ENCODE peak calls at places on chromosomes 1 and 21, in seven cellular contexts. X, O, R, N, S, C and Z are unnamed samples.

GRCh38 chr1:162388615-162389014 is 7.1 kb downstream of the C1orf226 start:
- DNase-seq in O (peak; percentile 18), N (no peak), S (peak; percentile 89), X (no peak), R (no peak), C (peak; percentile 42), Z (no peak)

GRCh38 chr1:175002910-175003517 is 3.3 kb downstream of the CACYBP start:
- DNase-seq in C (no peak), N (no peak), S (no peak), X (no peak), O (no peak), R (no peak), Z (no peak)

GRCh38 chr1:27153549-27153886 is 1.4 kb downstream of the SLC9A1 start:
- DNase-seq in S (no peak), C (no peak), N (no peak), X (no peak), O (no peak), R (no peak), Z (no peak)

GRCh38 chr21:32322676-32323075 is 24.0 kb downstream of the MRAP start:
- DNase-seq in C (no peak), O (no peak), N (no peak), R (no peak), S (no peak), X (no peak), Z (no peak)

GRCh38 chr1:156816561-156817328 is at the start of gene SH2D2A:
- DNase-seq in S (no peak), X (no peak), C (no peak), O (peak; percentile 34), R (peak; percentile 43), N (peak; percentile 30), Z (no peak)

GRCh38 chr1:192654607-192655389 is 18.9 kb downstream of the RGS13 start:
- DNase-seq in C (no peak), X (no peak), O (peak; percentile 27), N (no peak), R (no peak), S (no peak), Z (peak; percentile 24)

GRCh38 chr1:8151647-8152046 is 125.5 kb upstream of the ERRFI1 start:
- DNase-seq in O (no peak), X (no peak), C (no peak), N (no peak), S (no peak), R (no peak), Z (no peak)

GRCh38 chr1:93908394-93909145 is 660 bp downstream of the GCLM start:
- DNase-seq in N (peak; percentile 55), X (peak; percentile 15), O (peak; percentile 70), C (peak; percentile 68), R (no peak), S (peak; percentile 90), Z (peak; percentile 30)

GRCh38 chr1:244050835-244051444 is at the start of gene ZBTB18:
- DNase-seq in X (no peak), C (no peak), N (no peak), O (no peak), S (no peak), R (no peak), Z (no peak)

GRCh38 chr1:30353637-30354036 is 369.7 kb downstream of the MATN1 start:
- DNase-seq in C (no peak), O (no peak), N (no peak), X (no peak), R (no peak), S (no peak), Z (no peak)

GRCh38 chr21:41500931-41501381 is 7.0 kb downstream of the TMPRSS2 start:
- DNase-seq in N (no peak), R (no peak), O (no peak), X (no peak), C (no peak), S (peak; percentile 70), Z (no peak)

GRCh38 chr1:212463565-212464270 is 31.0 kb downstream of the NENF start:
- DNase-seq in N (no peak), C (no peak), S (peak; percentile 18), R (no peak), O (no peak), X (no peak), Z (no peak)

GRCh38 chr1:204417231-204417997 is 5.8 kb upstream of the PPP1R15B start:
- DNase-seq in S (peak; percentile 80), X (peak; percentile 82), C (peak; percentile 47), N (no peak), R (peak; percentile 82), O (peak; percentile 95), Z (peak; percentile 69)

GRCh38 chr1:34829250-34829649 is 30.3 kb downstream of the SMIM12 start:
- DNase-seq in R (no peak), O (no peak), N (no peak), C (peak; percentile 19), X (no peak), S (no peak), Z (no peak)

GRCh38 chr1:96365076-96365475 is 356.5 kb upstream of the PTBP2 start:
- DNase-seq in X (no peak), R (no peak), N (no peak), S (no peak), O (peak; percentile 10), C (no peak), Z (no peak)

GRCh38 chr21:16419188-16419874 is 689.5 kb downstream of the USP25 start:
- DNase-seq in S (peak; percentile 87), X (peak; percentile 85), C (no peak), O (peak; percentile 72), N (peak; percentile 78), R (peak; percentile 55), Z (no peak)

GRCh38 chr1:90721210-90722194 is 4.4 kb upstream of the BARHL2 start:
- DNase-seq in R (no peak), N (no peak), O (no peak), C (peak; percentile 82), X (no peak), S (no peak), Z (peak; percentile 71)

GRCh38 chr1:156119503-156120209 is 5.1 kb downstream of the LMNA start:
- DNase-seq in O (peak; percentile 74), N (no peak), R (no peak), S (no peak), X (peak; percentile 63), C (no peak), Z (no peak)

GRCh38 chr1:209607795-209608178 is 24.3 kb downstream of the CAMK1G start:
- DNase-seq in C (no peak), R (no peak), X (no peak), S (no peak), O (peak; percentile 72), N (no peak), Z (no peak)

GRCh38 chr1:67801903-67802302 is 31.4 kb downstream of the GNG12 start:
- DNase-seq in S (no peak), C (no peak), R (no peak), X (no peak), O (no peak), N (no peak), Z (peak; percentile 19)

GRCh38 chr1:6410248-6410893 is 9.3 kb downstream of the HES2 start:
- DNase-seq in S (no peak), R (no peak), C (no peak), O (no peak), N (no peak), X (no peak), Z (no peak)

GRCh38 chr1:64245495-64245894 is 42.1 kb downstream of the UBE2U start:
- DNase-seq in S (no peak), N (no peak), O (no peak), X (no peak), R (no peak), C (no peak), Z (no peak)

DNA sequence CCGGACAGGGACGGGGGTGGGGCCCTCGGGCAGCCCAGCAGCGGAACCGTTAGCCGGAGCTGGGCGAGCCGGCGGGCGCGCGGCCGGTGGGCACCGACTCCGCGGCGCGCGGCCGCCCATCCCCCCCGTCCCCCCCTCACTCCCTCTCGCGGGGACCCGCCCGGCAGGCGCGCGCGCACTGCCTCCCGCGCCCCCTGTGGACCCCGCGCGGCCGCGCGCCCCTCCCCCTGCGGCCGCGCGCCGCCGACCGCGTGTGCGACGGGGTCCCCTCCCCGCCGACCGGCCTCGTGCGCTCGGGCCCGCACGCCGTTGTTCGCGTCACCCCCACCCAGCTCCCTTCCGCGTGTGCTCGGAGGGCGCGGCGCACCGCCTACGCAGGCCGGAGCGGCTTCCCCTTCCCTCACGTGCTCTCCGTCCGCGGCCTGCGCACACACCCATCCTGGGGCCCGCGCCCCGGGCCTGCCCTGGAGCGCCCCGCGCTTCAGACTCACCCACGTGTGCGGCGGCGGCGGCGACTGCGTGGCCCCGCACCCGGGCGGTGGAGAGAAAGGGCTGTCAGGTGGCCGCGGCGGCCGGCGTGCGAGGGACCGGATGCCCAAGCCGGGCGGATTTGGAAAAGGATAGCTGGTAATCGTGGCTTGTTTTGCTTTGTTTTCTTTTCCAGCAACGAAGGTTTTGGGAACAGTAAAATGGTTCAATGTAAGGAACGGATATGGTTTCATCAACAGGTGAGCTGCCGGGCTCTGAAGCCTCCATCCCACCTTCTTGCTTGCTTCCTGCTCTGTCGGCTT is 716 bp downstream of the YBX1 start:
- DNase-seq in O (peak; percentile 82), R (peak; percentile 54), X (peak; percentile 51), N (peak; percentile 83), C (peak; percentile 55), S (peak; percentile 83), Z (peak; percentile 39)
- TF ChIP-seq POLR2A in O (peak; percentile 61), R (no peak), X (no peak), N (no peak), C (peak; percentile 73), S (peak; percentile 24), Z (peak; percentile 46)

GRCh38 chr1:234478481-234479309 is at the start of gene TARBP1:
- DNase-seq in S (peak; percentile 80), X (peak; percentile 33), O (peak; percentile 61), C (peak; percentile 82), N (peak; percentile 80), R (no peak), Z (peak; percentile 78)
- TF ChIP-seq POLR2A in S (peak; percentile 70), X (no peak), O (peak; percentile 58), C (peak; percentile 66), N (no peak), R (no peak), Z (peak; percentile 53)

GRCh38 chr1:101847608-101848007 is 149.1 kb downstream of the OLFM3 start:
- DNase-seq in R (no peak), O (no peak), N (no peak), X (no peak), S (no peak), C (no peak), Z (no peak)

GRCh38 chr1:101843160-101843559 is 153.6 kb downstream of the OLFM3 start:
- DNase-seq in N (no peak), R (no peak), C (peak; percentile 48), O (no peak), S (no peak), X (no peak), Z (no peak)

GRCh38 chr1:101846820-101847219 is 149.9 kb downstream of the OLFM3 start:
- DNase-seq in S (no peak), R (no peak), N (no peak), C (peak; percentile 51), X (no peak), O (no peak), Z (no peak)

GRCh38 chr1:101841824-101842223 is 154.9 kb downstream of the OLFM3 start:
- DNase-seq in N (no peak), R (no peak), X (no peak), C (no peak), S (no peak), O (no peak), Z (no peak)
- TF ChIP-seq POLR2A in N (no peak), R (no peak), X (no peak), C (no peak), S (no peak), O (no peak), Z (no peak)

GRCh38 chr1:47317841-47318240 is 3.9 kb upstream of the STIL start:
- DNase-seq in O (no peak), R (no peak), S (no peak), X (no peak), N (no peak), C (no peak), Z (no peak)

GRCh38 chr1:47309427-47309826 is 4.5 kb downstream of the STIL start:
- DNase-seq in X (no peak), R (no peak), C (no peak), S (no peak), N (no peak), O (no peak), Z (no peak)

GRCh38 chr1:47313915-47314664 is at the start of gene STIL:
- DNase-seq in C (peak; percentile 97), S (peak; percentile 99), R (peak; percentile 98), O (peak; percentile 99), X (peak; percentile 98), N (peak; percentile 99), Z (peak; percentile 67)
- TF ChIP-seq POLR2A in C (peak; percentile 93), S (peak; percentile 77), R (peak; percentile 8), O (peak; percentile 74), X (peak; percentile 57), N (no peak), Z (peak; percentile 77)